ENCODE peak calls at places on chromosome 19, in seven cellular contexts. L is activated CD4-positive, alpha-beta T cell treated with anti-CD3 and anti-CD28 coated beads for 1 hour; I is head of caudate nucleus; R is naive thymus-derived CD4-positive, alpha-beta T cell; V is progenitor cell of endocrine pancreas; T is astrocyte of the cerebellum; H is epithelial cell of esophagus. G is an unnamed sample.

GRCh38 chr19:6417713-6418561 is 6.7 kb downstream of the KHSRP start:
- DNase-seq in L (no peak), I (peak), R (no peak), V (no peak), T (no peak), H (no peak), G (no peak)

GRCh38 chr19:10379880-10380310 is 477 bp downstream of the TYK2 start:
- DNase-seq in L (no peak), I (no peak), R (no peak), V (no peak), T (no peak), H (no peak), G (no peak)

GRCh38 chr19:13597625-13598024 is 91.3 kb upstream of the CACNA1A start:
- DNase-seq in L (peak), I (peak), R (peak), V (peak), T (peak), H (peak), G (peak)

GRCh38 chr19:51097166-51097736 is 11.0 kb downstream of the CTU1 start:
- DNase-seq in L (peak), I (peak), R (peak), V (peak), T (peak), H (peak), G (peak)

GRCh38 chr19:38831142-38831605 is 420 bp downstream of the ECH1 start:
- DNase-seq in L (no peak), I (no peak), R (peak), V (no peak), T (peak), H (peak), G (peak)

GRCh38 chr19:46719629-46720515 is 3.0 kb upstream of the PRKD2 start:
- DNase-seq in L (no peak), I (no peak), R (no peak), V (no peak), T (no peak), H (no peak), G (no peak)

GRCh38 chr19:39390460-39390758 is 497 bp downstream of the PAF1 start:
- DNase-seq in L (peak), I (peak), R (no peak), V (no peak), T (no peak), H (peak), G (no peak)

GRCh38 chr19:11088508-11089253 is 582 bp upstream of the LDLR start:
- DNase-seq in L (no peak), I (no peak), R (no peak), V (no peak), T (no peak), H (no peak), G (no peak)

GRCh38 chr19:14550201-14550754 is 20.9 kb downstream of the TECR start:
- DNase-seq in L (no peak), I (no peak), R (no peak), V (no peak), T (no peak), H (peak), G (no peak)

GRCh38 chr19:19345970-19346369 is 25.3 kb downstream of the MAU2 start:
- DNase-seq in L (no peak), I (no peak), R (no peak), V (no peak), T (no peak), H (no peak), G (no peak)

GRCh38 chr19:35513231-35513974 is at the start of gene DMKN:
- DNase-seq in L (no peak), I (peak), R (no peak), V (no peak), T (no peak), H (peak), G (no peak)

GRCh38 chr19:49114630-49115363 is 627 bp downstream of the LIN7B start:
- DNase-seq in L (peak), I (peak), R (peak), V (peak), T (no peak), H (peak), G (peak)

GRCh38 chr19:6423499-6424189 is 967 bp downstream of the KHSRP start:
- DNase-seq in L (no peak), I (no peak), R (peak), V (no peak), T (no peak), H (peak), G (peak)

GRCh38 chr19:14639536-14640277 is 34.9 kb downstream of the ADGRE3 start:
- DNase-seq in L (no peak), I (no peak), R (no peak), V (no peak), T (no peak), H (no peak), G (no peak)

GRCh38 chr19:40365613-40366401 is 17.3 kb downstream of the PLD3 start:
- DNase-seq in L (no peak), I (peak), R (peak), V (peak), T (peak), H (peak), G (peak)

GRCh38 chr19:43462887-43463380 is 2.5 kb downstream of the LYPD3 start:
- DNase-seq in L (no peak), I (no peak), R (no peak), V (no peak), T (no peak), H (no peak), G (no peak)

GRCh38 chr19:53182202-53182601 is 11.0 kb downstream of the ZNF665 start:
- DNase-seq in L (no peak), I (no peak), R (no peak), V (no peak), T (no peak), H (no peak), G (no peak)

GRCh38 chr19:47660435-47660832 is 51.5 kb downstream of the BICRA start:
- DNase-seq in L (no peak), I (no peak), R (no peak), V (no peak), T (no peak), H (peak), G (no peak)

GRCh38 chr19:1825909-1826556 is 14.0 kb upstream of the ATP8B3 start:
- DNase-seq in L (peak), I (peak), R (peak), V (peak), T (peak), H (peak), G (peak)

GRCh38 chr19:39518975-39519374 is 4.0 kb downstream of the SELENOV start:
- DNase-seq in L (no peak), I (no peak), R (no peak), V (no peak), T (no peak), H (no peak), G (no peak)

G was measured in neural crest cell.